ENCODE peak calls at places on chromosomes 5 and 9, in five cellular contexts. B, J, H, E and S are unnamed samples.

GRCh38 chr5:77935516-77936364 is 159.6 kb upstream of the TBCA start:
- DNase-seq in H (no peak), B (peak), E (no peak), J (no peak), S (no peak)

GRCh38 chr9:23686257-23686656 is 139.8 kb downstream of the ELAVL2 start:
- DNase-seq in J (no peak), H (no peak), E (peak), B (no peak), S (peak)

GRCh38 chr9:78300209-78300608 is 3.3 kb downstream of the PSAT1 start:
- DNase-seq in H (no peak), B (no peak), J (no peak), E (no peak), S (no peak)

GRCh38 chr9:757246-757881 is 84.1 kb upstream of the DMRT1 start:
- DNase-seq in B (peak), E (peak), J (no peak), H (no peak), S (peak)

GRCh38 chr5:171192111-171192510 is 116.9 kb upstream of the TLX3 start:
- DNase-seq in E (no peak), J (no peak), H (no peak), B (no peak), S (no peak)

GRCh38 chr9:89402695-89403427 is 84.6 kb downstream of the SECISBP2 start:
- DNase-seq in H (no peak), J (no peak), E (no peak), B (no peak), S (no peak)

GRCh38 chr9:81588148-81588874 is 101.0 kb downstream of the TLE1 start:
- DNase-seq in H (peak), E (peak), J (peak), B (no peak), S (no peak)

GRCh38 chr5:156883316-156883875 is 33.3 kb downstream of the PPP1R2B start:
- DNase-seq in E (no peak), B (no peak), H (no peak), J (no peak), S (no peak)

GRCh38 chr9:91741529-91741928 is 208.5 kb downstream of the ROR2 start:
- DNase-seq in J (no peak), H (no peak), B (no peak), E (peak), S (no peak)

GRCh38 chr9:82327641-82328040 is 339.1 kb downstream of the SPATA31D1 start:
- DNase-seq in E (no peak), B (no peak), H (no peak), J (no peak), S (no peak)

GRCh38 chr5:128081111-128081865 is 2.3 kb upstream of the SLC12A2 start:
- DNase-seq in E (peak), H (no peak), J (no peak), B (peak), S (no peak)

GRCh38 chr5:1662559-1663043 is 137.0 kb downstream of the MRPL36 start:
- DNase-seq in B (no peak), J (no peak), H (no peak), E (no peak), S (no peak)

GRCh38 chr5:41929035-41929434 is 4.0 kb downstream of the FBXO4 start:
- DNase-seq in H (no peak), E (no peak), B (no peak), J (no peak), S (no peak)

GRCh38 chr9:100455470-100455869 is 17.5 kb upstream of the TMEFF1 start:
- DNase-seq in J (no peak), H (no peak), E (no peak), B (no peak), S (no peak)

GRCh38 chr5:99900302-99900811 is 634.8 kb upstream of the FAM174A start:
- DNase-seq in H (peak), B (no peak), E (peak), J (no peak), S (no peak)

GRCh38 chr5:143440448-143441102 is 37.1 kb upstream of the NR3C1 start:
- DNase-seq in E (no peak), B (no peak), J (no peak), H (no peak), S (no peak)

GRCh38 chr5:112316731-112317130 is 102.3 kb downstream of the EPB41L4A start:
- DNase-seq in E (no peak), H (no peak), B (no peak), J (no peak), S (peak)

GRCh38 chr9:92223758-92224157 is 69.7 kb downstream of the IARS1 start:
- DNase-seq in E (no peak), J (no peak), B (no peak), H (no peak), S (no peak)

GRCh38 chr5:83430130-83431010 is 41.2 kb upstream of the VCAN start:
- DNase-seq in H (peak), B (peak), E (peak), J (no peak), S (peak)

GRCh38 chr5:152104211-152104610 is 179.6 kb upstream of the GLRA1 start:
- DNase-seq in H (no peak), J (no peak), E (no peak), B (no peak), S (no peak)

GRCh38 chr5:54761213-54761701 is 224.1 kb downstream of the ESM1 start:
- DNase-seq in H (peak), B (no peak), E (peak), J (peak), S (no peak)

GRCh38 chr5:55427157-55427556 is 107.6 kb downstream of the PLPP1 start:
- DNase-seq in H (no peak), J (no peak), B (no peak), E (peak), S (no peak)

GRCh38 chr5:15463231-15463630 is 36.7 kb upstream of the FBXL7 start:
- DNase-seq in B (peak), E (peak), H (no peak), J (no peak), S (peak)

GRCh38 chr9:121360975-121361374 is 9.1 kb downstream of the STOM start:
- DNase-seq in J (peak), E (peak), B (no peak), H (no peak), S (no peak)

GRCh38 chr9:121285835-121286687 is 18.1 kb downstream of the GSN start:
- DNase-seq in J (no peak), E (peak), H (no peak), B (peak), S (peak)

GRCh38 chr5:133192716-133193115 is 140.9 kb downstream of the HSPA4 start:
- DNase-seq in H (no peak), E (no peak), J (no peak), B (no peak), S (peak)

GRCh38 chr5:166581827-166582226 is 1709.6 kb upstream of the WWC1 start:
- DNase-seq in E (peak), J (no peak), B (no peak), H (no peak), S (no peak)

GRCh38 chr5:147168578-147169327 is 66.1 kb upstream of the STK32A start:
- DNase-seq in J (no peak), B (no peak), H (no peak), E (peak), S (peak)

GRCh38 chr5:98578438-98578837 is 195.0 kb upstream of the RGMB start:
- DNase-seq in J (no peak), H (no peak), B (no peak), E (no peak), S (no peak)